ENCODE peak calls at places on chromosomes 1 and 21, in six cellular contexts. One of them, this sample, is unnamed.

GRCh38 chr1:51214615-51215131 is 21.4 kb upstream of the RNF11 start:
- DNase-seq in dorsolateral prefrontal cortex: no peak
- DNase-seq in COR-L47: no peak
- DNase-seq in NCI-H2081: no peak
- DNase-seq in EH: peak; percentile 83
- DNase-seq in stimulated activated CD4-positive, alpha-beta T cell treated with anti-CD3 and anti-CD28 coated beads, Interleukin-2, amount 100 ng/mL, for 24 hours: no peak
- DNase-seq in this sample: no peak

GRCh38 chr1:21534674-21535378 is 25.6 kb downstream of the ALPL start:
- DNase-seq in COR-L47: peak; percentile 11
- DNase-seq in stimulated activated CD4-positive, alpha-beta T cell treated with anti-CD3 and anti-CD28 coated beads, Interleukin-2, amount 100 ng/mL, for 24 hours: no peak
- DNase-seq in NCI-H2081: peak; percentile 17
- DNase-seq in dorsolateral prefrontal cortex: no peak
- DNase-seq in EH: peak; percentile 66
- DNase-seq in this sample: peak; percentile 63

GRCh38 chr1:8096105-8097011 is 70.2 kb upstream of the ERRFI1 start:
- DNase-seq in COR-L47: no peak
- DNase-seq in dorsolateral prefrontal cortex: no peak
- DNase-seq in stimulated activated CD4-positive, alpha-beta T cell treated with anti-CD3 and anti-CD28 coated beads, Interleukin-2, amount 100 ng/mL, for 24 hours: no peak
- DNase-seq in EH: peak; percentile 85
- DNase-seq in NCI-H2081: no peak
- DNase-seq in this sample: no peak

GRCh38 chr1:234969630-234970370 is 158.8 kb downstream of the TOMM20 start:
- DNase-seq in COR-L47: peak; percentile 77
- DNase-seq in dorsolateral prefrontal cortex: peak; percentile 75
- DNase-seq in stimulated activated CD4-positive, alpha-beta T cell treated with anti-CD3 and anti-CD28 coated beads, Interleukin-2, amount 100 ng/mL, for 24 hours: no peak
- DNase-seq in NCI-H2081: peak; percentile 94
- DNase-seq in EH: peak; percentile 77
- DNase-seq in this sample: no peak

GRCh38 chr1:220513834-220514233 is 14.1 kb upstream of the MARK1 start:
- DNase-seq in dorsolateral prefrontal cortex: no peak
- DNase-seq in COR-L47: no peak
- DNase-seq in NCI-H2081: no peak
- DNase-seq in stimulated activated CD4-positive, alpha-beta T cell treated with anti-CD3 and anti-CD28 coated beads, Interleukin-2, amount 100 ng/mL, for 24 hours: no peak
- DNase-seq in EH: no peak
- DNase-seq in this sample: no peak

GRCh38 chr1:150121236-150121862 is 28.4 kb upstream of the PLEKHO1 start:
- DNase-seq in NCI-H2081: no peak
- DNase-seq in dorsolateral prefrontal cortex: no peak
- DNase-seq in EH: peak; percentile 33
- DNase-seq in stimulated activated CD4-positive, alpha-beta T cell treated with anti-CD3 and anti-CD28 coated beads, Interleukin-2, amount 100 ng/mL, for 24 hours: no peak
- DNase-seq in COR-L47: no peak
- DNase-seq in this sample: no peak

GRCh38 chr21:45443595-45444181 is 38.7 kb downstream of the COL18A1 start:
- DNase-seq in NCI-H2081: no peak
- DNase-seq in EH: no peak
- DNase-seq in dorsolateral prefrontal cortex: no peak
- DNase-seq in COR-L47: peak; percentile 50
- DNase-seq in stimulated activated CD4-positive, alpha-beta T cell treated with anti-CD3 and anti-CD28 coated beads, Interleukin-2, amount 100 ng/mL, for 24 hours: no peak
- DNase-seq in this sample: peak; percentile 56

GRCh38 chr1:202241376-202242079 is 47.9 kb downstream of the LGR6 start:
- DNase-seq in NCI-H2081: peak; percentile 52
- DNase-seq in EH: no peak
- DNase-seq in stimulated activated CD4-positive, alpha-beta T cell treated with anti-CD3 and anti-CD28 coated beads, Interleukin-2, amount 100 ng/mL, for 24 hours: no peak
- DNase-seq in dorsolateral prefrontal cortex: no peak
- DNase-seq in COR-L47: no peak
- DNase-seq in this sample: no peak

GRCh38 chr1:109192433-109192832 is 21.3 kb upstream of the SARS1 start:
- DNase-seq in COR-L47: no peak
- DNase-seq in EH: no peak
- DNase-seq in dorsolateral prefrontal cortex: no peak
- DNase-seq in NCI-H2081: no peak
- DNase-seq in stimulated activated CD4-positive, alpha-beta T cell treated with anti-CD3 and anti-CD28 coated beads, Interleukin-2, amount 100 ng/mL, for 24 hours: no peak
- DNase-seq in this sample: no peak

GRCh38 chr1:48205547-48205946 is 17.0 kb upstream of the SLC5A9 start:
- DNase-seq in stimulated activated CD4-positive, alpha-beta T cell treated with anti-CD3 and anti-CD28 coated beads, Interleukin-2, amount 100 ng/mL, for 24 hours: no peak
- DNase-seq in NCI-H2081: no peak
- DNase-seq in EH: no peak
- DNase-seq in dorsolateral prefrontal cortex: no peak
- DNase-seq in COR-L47: no peak
- DNase-seq in this sample: no peak

GRCh38 chr1:13836631-13837030 is 136.6 kb downstream of the PRDM2 start:
- DNase-seq in NCI-H2081: no peak
- DNase-seq in EH: no peak
- DNase-seq in dorsolateral prefrontal cortex: no peak
- DNase-seq in stimulated activated CD4-positive, alpha-beta T cell treated with anti-CD3 and anti-CD28 coated beads, Interleukin-2, amount 100 ng/mL, for 24 hours: no peak
- DNase-seq in COR-L47: no peak
- DNase-seq in this sample: no peak

GRCh38 chr1:87951852-87952251 is 623.2 kb downstream of the LMO4 start:
- DNase-seq in NCI-H2081: no peak
- DNase-seq in stimulated activated CD4-positive, alpha-beta T cell treated with anti-CD3 and anti-CD28 coated beads, Interleukin-2, amount 100 ng/mL, for 24 hours: no peak
- DNase-seq in COR-L47: no peak
- DNase-seq in dorsolateral prefrontal cortex: no peak
- DNase-seq in EH: peak; percentile 24
- DNase-seq in this sample: no peak

GRCh38 chr1:26021647-26022403 is at the start of gene EXTL1:
- DNase-seq in EH: peak; percentile 59
- DNase-seq in NCI-H2081: no peak
- DNase-seq in COR-L47: no peak
- DNase-seq in dorsolateral prefrontal cortex: peak; percentile 55
- DNase-seq in stimulated activated CD4-positive, alpha-beta T cell treated with anti-CD3 and anti-CD28 coated beads, Interleukin-2, amount 100 ng/mL, for 24 hours: no peak
- DNase-seq in this sample: no peak

GRCh38 chr1:44256762-44257554 is 43.7 kb downstream of the DMAP1 start:
- DNase-seq in stimulated activated CD4-positive, alpha-beta T cell treated with anti-CD3 and anti-CD28 coated beads, Interleukin-2, amount 100 ng/mL, for 24 hours: no peak
- DNase-seq in dorsolateral prefrontal cortex: no peak
- DNase-seq in COR-L47: peak; percentile 14
- DNase-seq in EH: no peak
- DNase-seq in NCI-H2081: peak; percentile 87
- DNase-seq in this sample: no peak

GRCh38 chr1:32786856-32787255 is 30.3 kb downstream of the YARS1 start:
- DNase-seq in EH: peak; percentile 36
- DNase-seq in stimulated activated CD4-positive, alpha-beta T cell treated with anti-CD3 and anti-CD28 coated beads, Interleukin-2, amount 100 ng/mL, for 24 hours: no peak
- DNase-seq in dorsolateral prefrontal cortex: no peak
- DNase-seq in COR-L47: no peak
- DNase-seq in NCI-H2081: no peak
- DNase-seq in this sample: no peak

GRCh38 chr1:3695326-3696217 is 43.3 kb downstream of the TP73 start:
- DNase-seq in stimulated activated CD4-positive, alpha-beta T cell treated with anti-CD3 and anti-CD28 coated beads, Interleukin-2, amount 100 ng/mL, for 24 hours: peak; percentile 42
- DNase-seq in NCI-H2081: peak; percentile 23
- DNase-seq in dorsolateral prefrontal cortex: peak; percentile 66
- DNase-seq in COR-L47: no peak
- DNase-seq in EH: peak; percentile 45
- DNase-seq in this sample: peak; percentile 95

GRCh38 chr1:36517415-36517814 is 34.7 kb upstream of the CSF3R start:
- DNase-seq in NCI-H2081: no peak
- DNase-seq in COR-L47: no peak
- DNase-seq in stimulated activated CD4-positive, alpha-beta T cell treated with anti-CD3 and anti-CD28 coated beads, Interleukin-2, amount 100 ng/mL, for 24 hours: no peak
- DNase-seq in dorsolateral prefrontal cortex: no peak
- DNase-seq in EH: no peak
- DNase-seq in this sample: no peak

GRCh38 chr1:15712158-15712557 is 23.9 kb upstream of the SLC25A34 start:
- DNase-seq in COR-L47: peak; percentile 2
- DNase-seq in stimulated activated CD4-positive, alpha-beta T cell treated with anti-CD3 and anti-CD28 coated beads, Interleukin-2, amount 100 ng/mL, for 24 hours: no peak
- DNase-seq in EH: no peak
- DNase-seq in dorsolateral prefrontal cortex: no peak
- DNase-seq in NCI-H2081: peak; percentile 92
- DNase-seq in this sample: no peak

GRCh38 chr1:112721966-112722524 is 6.9 kb upstream of the PPM1J start:
- DNase-seq in EH: no peak
- DNase-seq in dorsolateral prefrontal cortex: no peak
- DNase-seq in stimulated activated CD4-positive, alpha-beta T cell treated with anti-CD3 and anti-CD28 coated beads, Interleukin-2, amount 100 ng/mL, for 24 hours: no peak
- DNase-seq in NCI-H2081: no peak
- DNase-seq in COR-L47: no peak
- DNase-seq in this sample: no peak

GRCh38 chr1:8154621-8155052 is 128.5 kb upstream of the ERRFI1 start:
- DNase-seq in COR-L47: peak; percentile 47
- DNase-seq in stimulated activated CD4-positive, alpha-beta T cell treated with anti-CD3 and anti-CD28 coated beads, Interleukin-2, amount 100 ng/mL, for 24 hours: no peak
- DNase-seq in NCI-H2081: no peak
- DNase-seq in dorsolateral prefrontal cortex: no peak
- DNase-seq in EH: no peak
- DNase-seq in this sample: peak; percentile 55

GRCh38 chr1:46535063-46535462 is 16.4 kb downstream of the KNCN start:
- DNase-seq in NCI-H2081: no peak
- DNase-seq in stimulated activated CD4-positive, alpha-beta T cell treated with anti-CD3 and anti-CD28 coated beads, Interleukin-2, amount 100 ng/mL, for 24 hours: peak; percentile 31
- DNase-seq in dorsolateral prefrontal cortex: no peak
- DNase-seq in COR-L47: no peak
- DNase-seq in EH: peak; percentile 36
- DNase-seq in this sample: peak; percentile 85

GRCh38 chr1:19644761-19645543 is 841 bp downstream of the NBL1 start:
- DNase-seq in EH: peak; percentile 59
- DNase-seq in stimulated activated CD4-positive, alpha-beta T cell treated with anti-CD3 and anti-CD28 coated beads, Interleukin-2, amount 100 ng/mL, for 24 hours: peak; percentile 61
- DNase-seq in NCI-H2081: peak; percentile 10
- DNase-seq in dorsolateral prefrontal cortex: no peak
- DNase-seq in COR-L47: no peak
- DNase-seq in this sample: peak; percentile 66

GRCh38 chr1:153057375-153057774 is at the start of gene SPRR2A:
- DNase-seq in dorsolateral prefrontal cortex: no peak
- DNase-seq in stimulated activated CD4-positive, alpha-beta T cell treated with anti-CD3 and anti-CD28 coated beads, Interleukin-2, amount 100 ng/mL, for 24 hours: no peak
- DNase-seq in NCI-H2081: no peak
- DNase-seq in COR-L47: no peak
- DNase-seq in EH: no peak
- DNase-seq in this sample: no peak

GRCh38 chr1:161172776-161173376 is 4.4 kb downstream of the B4GALT3 start:
- DNase-seq in NCI-H2081: no peak
- DNase-seq in COR-L47: no peak
- DNase-seq in EH: peak; percentile 93
- DNase-seq in dorsolateral prefrontal cortex: no peak
- DNase-seq in stimulated activated CD4-positive, alpha-beta T cell treated with anti-CD3 and anti-CD28 coated beads, Interleukin-2, amount 100 ng/mL, for 24 hours: no peak
- DNase-seq in this sample: no peak

GRCh38 chr1:1567152-1567830 is 7.4 kb downstream of the SSU72 start:
- DNase-seq in dorsolateral prefrontal cortex: no peak
- DNase-seq in EH: no peak
- DNase-seq in COR-L47: no peak
- DNase-seq in NCI-H2081: no peak
- DNase-seq in stimulated activated CD4-positive, alpha-beta T cell treated with anti-CD3 and anti-CD28 coated beads, Interleukin-2, amount 100 ng/mL, for 24 hours: no peak
- DNase-seq in this sample: no peak

GRCh38 chr1:211574705-211575104 is 4.3 kb downstream of the SLC30A1 start:
- DNase-seq in COR-L47: no peak
- DNase-seq in dorsolateral prefrontal cortex: no peak
- DNase-seq in EH: peak; percentile 37
- DNase-seq in stimulated activated CD4-positive, alpha-beta T cell treated with anti-CD3 and anti-CD28 coated beads, Interleukin-2, amount 100 ng/mL, for 24 hours: no peak
- DNase-seq in NCI-H2081: no peak
- DNase-seq in this sample: no peak

GRCh38 chr1:2623571-2624337 is 9.1 kb downstream of the MMEL1 start:
- DNase-seq in dorsolateral prefrontal cortex: no peak
- DNase-seq in COR-L47: no peak
- DNase-seq in NCI-H2081: no peak
- DNase-seq in stimulated activated CD4-positive, alpha-beta T cell treated with anti-CD3 and anti-CD28 coated beads, Interleukin-2, amount 100 ng/mL, for 24 hours: no peak
- DNase-seq in EH: no peak
- DNase-seq in this sample: no peak

GRCh38 chr1:100400332-100400933 is 48.1 kb downstream of the CDC14A start:
- DNase-seq in COR-L47: no peak
- DNase-seq in EH: no peak
- DNase-seq in NCI-H2081: peak; percentile 13
- DNase-seq in stimulated activated CD4-positive, alpha-beta T cell treated with anti-CD3 and anti-CD28 coated beads, Interleukin-2, amount 100 ng/mL, for 24 hours: peak; percentile 49
- DNase-seq in dorsolateral prefrontal cortex: no peak
- DNase-seq in this sample: no peak

GRCh38 chr1:67948155-67949075 is 102.0 kb downstream of the DIRAS3 start:
- DNase-seq in NCI-H2081: no peak
- DNase-seq in dorsolateral prefrontal cortex: no peak
- DNase-seq in COR-L47: no peak
- DNase-seq in stimulated activated CD4-positive, alpha-beta T cell treated with anti-CD3 and anti-CD28 coated beads, Interleukin-2, amount 100 ng/mL, for 24 hours: no peak
- DNase-seq in EH: peak; percentile 90
- DNase-seq in this sample: no peak

GRCh38 chr1:158793604-158794003 is 12.6 kb upstream of the OR6N2 start:
- DNase-seq in stimulated activated CD4-positive, alpha-beta T cell treated with anti-CD3 and anti-CD28 coated beads, Interleukin-2, amount 100 ng/mL, for 24 hours: peak; percentile 45
- DNase-seq in EH: no peak
- DNase-seq in COR-L47: no peak
- DNase-seq in NCI-H2081: no peak
- DNase-seq in dorsolateral prefrontal cortex: no peak
- DNase-seq in this sample: no peak

GRCh38 chr1:82086739-82087138 is 286.0 kb downstream of the ADGRL2 start:
- DNase-seq in EH: peak; percentile 8
- DNase-seq in COR-L47: no peak
- DNase-seq in NCI-H2081: no peak
- DNase-seq in stimulated activated CD4-positive, alpha-beta T cell treated with anti-CD3 and anti-CD28 coated beads, Interleukin-2, amount 100 ng/mL, for 24 hours: no peak
- DNase-seq in dorsolateral prefrontal cortex: no peak
- DNase-seq in this sample: no peak

GRCh38 chr1:7643445-7643844 is 127.7 kb upstream of the VAMP3 start:
- DNase-seq in NCI-H2081: no peak
- DNase-seq in EH: no peak
- DNase-seq in stimulated activated CD4-positive, alpha-beta T cell treated with anti-CD3 and anti-CD28 coated beads, Interleukin-2, amount 100 ng/mL, for 24 hours: no peak
- DNase-seq in COR-L47: no peak
- DNase-seq in dorsolateral prefrontal cortex: no peak
- DNase-seq in this sample: no peak

GRCh38 chr1:51344602-51345299 is 14.4 kb upstream of the TTC39A start:
- DNase-seq in NCI-H2081: peak; percentile 25
- DNase-seq in stimulated activated CD4-positive, alpha-beta T cell treated with anti-CD3 and anti-CD28 coated beads, Interleukin-2, amount 100 ng/mL, for 24 hours: no peak
- DNase-seq in COR-L47: no peak
- DNase-seq in dorsolateral prefrontal cortex: no peak
- DNase-seq in EH: no peak
- DNase-seq in this sample: peak; percentile 52

GRCh38 chr1:116178837-116179236 is 67.6 kb downstream of the MAB21L3 start:
- DNase-seq in EH: no peak
- DNase-seq in NCI-H2081: no peak
- DNase-seq in dorsolateral prefrontal cortex: no peak
- DNase-seq in stimulated activated CD4-positive, alpha-beta T cell treated with anti-CD3 and anti-CD28 coated beads, Interleukin-2, amount 100 ng/mL, for 24 hours: no peak
- DNase-seq in COR-L47: no peak
- DNase-seq in this sample: no peak

GRCh38 chr1:182069028-182069466 is 7.5 kb upstream of the ZNF648 start:
- DNase-seq in dorsolateral prefrontal cortex: peak; percentile 44
- DNase-seq in NCI-H2081: peak; percentile 78
- DNase-seq in COR-L47: peak; percentile 58
- DNase-seq in stimulated activated CD4-positive, alpha-beta T cell treated with anti-CD3 and anti-CD28 coated beads, Interleukin-2, amount 100 ng/mL, for 24 hours: peak; percentile 41
- DNase-seq in EH: peak; percentile 38
- DNase-seq in this sample: peak; percentile 73

GRCh38 chr1:53629101-53629691 is 109.8 kb downstream of the GLIS1 start:
- DNase-seq in stimulated activated CD4-positive, alpha-beta T cell treated with anti-CD3 and anti-CD28 coated beads, Interleukin-2, amount 100 ng/mL, for 24 hours: peak; percentile 4
- DNase-seq in COR-L47: no peak
- DNase-seq in EH: no peak
- DNase-seq in NCI-H2081: no peak
- DNase-seq in dorsolateral prefrontal cortex: no peak
- DNase-seq in this sample: no peak

This sample was measured in HuH-7.5.